ENCODE peak calls at places on chromosomes 11 and 22, in eight cellular contexts. C, U, A, R, X, V, H and W are unnamed samples.

GRCh38 chr22:41687901-41688364 is 734 bp downstream of the SNU13 start:
- DNase-seq in R (peak), C (no peak), U (no peak), H (no peak), V (peak), X (no peak), A (no peak), W (peak)

GRCh38 chr11:129992161-129992944 is 10.3 kb downstream of the PRDM10 start:
- DNase-seq in R (peak), U (peak), A (peak), V (peak), H (peak), X (no peak), C (peak), W (peak)

GRCh38 chr11:6606471-6607189 is 3.1 kb downstream of the ILK start:
- DNase-seq in H (peak), V (peak), A (peak), C (peak), X (peak), R (peak), U (peak), W (peak)

GRCh38 chr22:25070870-25071465 is 118.5 kb downstream of the KIAA1671 start:
- DNase-seq in H (no peak), V (no peak), R (no peak), C (no peak), U (no peak), X (no peak), A (no peak), W (no peak)

GRCh38 chr22:30695871-30696655 is 1.4 kb downstream of the OSBP2 start:
- DNase-seq in R (no peak), A (no peak), H (no peak), C (no peak), X (no peak), U (no peak), V (no peak), W (no peak)

GRCh38 chr11:8720376-8720775 is 37.8 kb downstream of the RPL27A start:
- DNase-seq in V (no peak), U (no peak), X (no peak), C (peak), R (no peak), A (no peak), H (no peak), W (no peak)

GRCh38 chr11:76495017-76495416 is 50.2 kb downstream of the EMSY start:
- DNase-seq in U (no peak), R (no peak), X (no peak), C (no peak), V (no peak), A (no peak), H (no peak), W (no peak)

GRCh38 chr11:3808846-3809623 is 675 bp downstream of the PGAP2 start:
- DNase-seq in V (peak), C (peak), H (peak), X (no peak), U (peak), A (no peak), R (peak), W (peak)

GRCh38 chr22:35043251-35043931 is 22.6 kb upstream of the ISX start:
- DNase-seq in C (no peak), A (no peak), V (no peak), X (no peak), U (no peak), R (peak), H (no peak), W (no peak)

GRCh38 chr11:79438631-79439429 is 2.0 kb downstream of the TENM4 start:
- DNase-seq in U (no peak), C (no peak), A (no peak), H (no peak), X (peak), V (no peak), R (peak), W (no peak)

GRCh38 chr11:105070221-105070789 is 25.2 kb upstream of the CARD16 start:
- DNase-seq in A (no peak), U (no peak), R (no peak), X (no peak), H (no peak), V (no peak), C (no peak), W (no peak)

GRCh38 chr22:50276143-50276542 is 6.0 kb upstream of the MAPK11 start:
- DNase-seq in R (peak), H (peak), X (peak), U (peak), V (peak), C (peak), A (no peak), W (peak)

GRCh38 chr11:100687032-100687629 is at the start of gene ARHGAP42:
- DNase-seq in U (peak), V (peak), C (peak), R (peak), H (peak), X (peak), A (no peak), W (peak)

GRCh38 chr11:17272823-17273222 is 3.7 kb upstream of the NUCB2 start:
- DNase-seq in U (no peak), A (no peak), V (no peak), X (no peak), R (no peak), C (no peak), H (no peak), W (no peak)

GRCh38 chr11:109423114-109423859 is 1.3 kb downstream of the C11orf87 start:
- DNase-seq in X (no peak), H (no peak), A (no peak), V (peak), C (no peak), R (no peak), U (no peak), W (peak)

GRCh38 chr22:24894998-24895397 is 51.5 kb downstream of the LHFPL7 start:
- DNase-seq in R (peak), V (peak), A (peak), X (peak), U (peak), C (peak), H (peak), W (peak)

GRCh38 chr11:15605094-15605493 is 490.4 kb downstream of the INSC start:
- DNase-seq in R (no peak), A (no peak), C (peak), U (no peak), H (no peak), V (no peak), X (no peak), W (no peak)

GRCh38 chr11:83922318-83922717 is 636.2 kb upstream of the CCDC90B start:
- DNase-seq in X (no peak), V (no peak), C (no peak), H (no peak), U (no peak), R (no peak), A (no peak), W (no peak)

GRCh38 chr11:27456140-27456801 is 16.3 kb downstream of the LGR4 start:
- DNase-seq in V (peak), A (no peak), X (no peak), C (no peak), R (no peak), U (peak), H (no peak), W (no peak)

GRCh38 chr11:129189646-129190045 is 2.5 kb downstream of the ARHGAP32 start:
- DNase-seq in H (no peak), X (no peak), V (no peak), C (no peak), U (no peak), R (no peak), A (no peak), W (no peak)

GRCh38 chr11:68270334-68271022 is 1.3 kb downstream of the C11orf24 start:
- DNase-seq in R (peak), V (no peak), H (no peak), X (no peak), A (no peak), U (peak), C (no peak), W (no peak)

GRCh38 chr11:68269414-68270081 is 2.2 kb downstream of the C11orf24 start:
- DNase-seq in U (peak), V (no peak), R (no peak), H (no peak), X (no peak), A (no peak), C (no peak), W (no peak)

GRCh38 chr11:68271023-68271780 is 571 bp downstream of the C11orf24 start:
- DNase-seq in X (peak), R (peak), V (peak), A (peak), U (peak), H (no peak), C (peak), W (no peak)

GRCh38 chr11:68273056-68273738 is 1.4 kb upstream of the C11orf24 start:
- DNase-seq in A (no peak), X (no peak), V (no peak), U (no peak), H (no peak), R (no peak), C (no peak), W (no peak)

DNA sequence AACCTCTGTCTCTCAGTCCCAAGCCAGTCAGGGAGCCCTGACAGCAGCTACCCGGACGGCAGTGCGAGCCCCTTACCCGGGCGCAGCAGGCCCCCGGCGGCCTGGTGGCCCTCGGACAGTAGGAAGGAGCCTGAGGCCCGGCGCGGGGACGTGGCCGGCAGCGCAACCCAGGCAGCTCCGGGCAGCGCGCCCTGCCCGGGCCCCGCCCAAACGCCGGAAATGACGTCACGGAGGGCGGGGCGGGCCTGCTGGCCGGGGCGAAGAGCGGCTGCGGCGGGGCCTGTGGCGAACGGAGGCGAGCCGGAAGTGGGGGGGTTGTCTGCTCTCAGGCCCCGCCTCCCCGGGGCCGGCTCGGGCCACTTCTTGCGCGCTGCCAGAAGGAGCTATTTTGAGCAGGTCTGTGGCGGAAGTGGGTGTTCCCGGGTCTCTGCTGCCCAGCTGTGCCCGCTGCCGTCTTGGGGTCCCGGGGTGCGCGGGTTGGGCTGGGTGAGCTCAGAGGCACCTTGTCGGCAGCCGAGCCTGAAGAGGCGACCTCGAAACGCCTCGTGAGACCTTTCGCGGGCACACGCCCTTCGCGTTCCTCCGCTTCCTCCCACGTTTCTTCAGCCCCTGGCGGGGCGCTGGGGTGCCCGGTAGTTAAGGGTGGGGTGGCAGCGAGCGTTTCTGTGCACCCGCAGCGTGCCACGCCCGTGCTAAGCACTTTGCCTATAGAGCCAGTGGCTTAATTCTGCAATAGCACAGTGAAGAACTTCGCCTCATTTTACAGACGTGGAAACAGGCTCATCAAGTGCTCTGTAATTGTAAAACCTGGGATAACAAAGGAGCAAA is at the start of gene C11orf24:
- DNase-seq in C (peak), H (peak), A (peak), X (peak), V (peak), U (peak), R (peak), W (peak)
- TF ChIP-seq CTCF in C (no peak), H (no peak), A (no peak), X (peak), V (no peak), U (no peak), R (no peak), W (peak)

GRCh38 chr22:26662160-26662559 is 4.8 kb downstream of the MIAT start:
- DNase-seq in V (no peak), R (no peak), X (no peak), C (no peak), A (no peak), U (no peak), H (no peak), W (no peak)

GRCh38 chr22:26656896-26657851 is at the start of gene MIAT:
- DNase-seq in R (peak), X (no peak), U (no peak), C (peak), A (no peak), V (no peak), H (no peak), W (peak)

GRCh38 chr22:26658161-26658560 is 773 bp downstream of the MIAT start:
- DNase-seq in A (no peak), R (no peak), C (no peak), U (no peak), V (no peak), X (no peak), H (no peak), W (no peak)

GRCh38 chr22:26660961-26661578 is 3.7 kb downstream of the MIAT start:
- DNase-seq in V (no peak), H (no peak), C (no peak), A (no peak), X (no peak), U (no peak), R (no peak), W (no peak)

DNA sequence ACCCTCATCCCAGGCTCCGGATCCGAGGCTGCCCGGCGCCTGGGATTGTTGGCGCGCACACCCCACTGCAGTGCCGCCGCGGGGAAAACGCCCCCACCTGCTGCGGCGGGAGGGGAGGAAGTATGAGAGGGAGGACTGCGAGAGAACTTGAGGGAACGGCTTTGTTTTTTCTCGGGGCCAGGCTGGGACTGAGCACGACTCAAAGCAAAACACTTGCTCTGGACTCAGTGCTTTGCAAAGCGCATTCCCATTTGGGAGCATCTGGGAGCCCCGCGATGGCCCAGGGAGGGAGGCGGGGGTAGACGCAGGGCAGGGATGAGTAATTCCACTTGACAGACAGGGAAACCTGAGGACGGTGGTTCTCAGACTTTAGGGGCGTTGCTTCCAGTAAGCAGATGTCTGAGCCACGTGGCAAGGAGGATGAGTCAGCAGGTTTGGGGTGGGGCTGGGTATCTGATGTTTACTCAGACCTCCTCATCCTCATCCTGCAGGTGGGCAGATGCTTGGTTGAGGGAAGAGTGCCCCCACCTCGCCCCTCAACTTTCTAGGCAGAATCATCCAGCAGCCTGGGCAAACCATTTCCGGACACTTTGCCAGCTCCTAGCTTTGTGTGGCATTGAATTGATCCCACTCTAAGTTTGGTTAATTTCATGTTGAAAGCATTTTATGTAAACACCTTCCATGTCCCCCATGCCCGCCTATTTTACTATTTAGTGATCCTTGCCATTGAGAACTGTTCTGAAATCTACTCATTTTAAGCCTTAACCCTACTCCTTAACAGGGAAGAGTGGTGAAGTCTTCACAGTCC is 1.5 kb downstream of the MIAT start:
- DNase-seq in X (no peak), H (peak), A (peak), U (no peak), V (peak), C (peak), R (peak), W (peak)
- TF ChIP-seq POLR2AphosphoS5 in X (peak), H (no peak), A (no peak), U (no peak), V (no peak), C (no peak), R (no peak), W (peak)

DNA sequence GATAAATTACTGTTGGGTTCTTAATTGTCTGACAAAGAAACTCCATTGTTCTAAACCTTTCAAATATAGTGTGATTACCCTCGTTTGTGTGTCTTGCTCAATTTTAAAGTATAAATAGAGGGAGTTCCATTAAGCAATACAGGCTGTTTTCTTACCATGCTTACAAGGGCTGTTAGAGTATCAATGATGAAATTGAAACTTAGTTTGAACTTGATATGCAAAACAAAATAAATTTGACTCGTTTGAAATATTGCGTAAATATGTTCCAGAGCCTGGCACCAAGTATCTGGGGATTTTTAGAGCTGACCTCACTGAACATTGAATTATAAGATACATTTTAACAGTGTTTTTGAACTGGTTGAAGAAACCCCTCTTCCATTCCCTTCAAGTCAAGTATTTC is 31.7 kb downstream of the TEAD1 start:
- DNase-seq in U (no peak), C (no peak), R (no peak), A (no peak), H (no peak), X (no peak), V (no peak), W (no peak)
- TF ChIP-seq POLR2A in U (no peak), C (no peak), R (no peak), A (no peak), H (no peak), X (no peak), V (no peak), W (no peak)

GRCh38 chr22:37735054-37735453 is 38.2 kb downstream of the TRIOBP start:
- DNase-seq in A (no peak), U (peak), V (no peak), H (no peak), R (no peak), C (peak), X (peak), W (peak)
- TF ChIP-seq CTCF in A (no peak), U (peak), V (peak), H (no peak), R (peak), C (no peak), X (no peak), W (peak)

DNA sequence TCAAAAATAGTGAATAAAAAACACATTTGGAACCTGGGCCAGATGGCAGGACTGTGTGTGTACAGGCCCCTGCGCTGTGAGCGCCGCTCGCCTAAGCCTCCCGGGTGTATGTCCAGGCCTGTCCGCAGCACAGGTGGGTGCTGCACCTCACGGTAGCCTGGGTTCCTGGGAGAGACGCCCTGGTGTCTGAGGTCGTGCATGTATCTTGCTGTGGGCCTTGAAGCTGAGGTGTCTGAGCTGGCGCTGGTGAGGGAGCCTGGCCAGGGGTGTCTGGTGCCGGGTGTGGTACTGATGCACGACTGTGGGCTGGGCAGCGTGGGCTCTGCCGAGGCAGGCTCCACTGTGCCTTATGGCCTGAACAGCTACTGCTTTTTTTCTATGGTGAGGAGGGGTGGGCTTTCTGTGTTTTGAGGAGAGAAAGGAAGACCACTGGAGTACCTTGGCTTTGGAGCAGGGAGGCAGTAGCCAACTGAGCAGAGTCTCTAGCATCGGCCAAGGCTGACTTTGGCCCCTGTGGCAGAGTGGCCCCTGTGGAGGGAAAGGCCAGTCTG is 4.2 kb upstream of the ZDHHC8 start:
- DNase-seq in A (no peak), X (no peak), V (no peak), C (no peak), U (no peak), R (no peak), H (no peak), W (peak)
- TF ChIP-seq POLR2AphosphoS5 in A (no peak), X (no peak), V (no peak), C (no peak), U (no peak), R (no peak), H (no peak), W (no peak)

GRCh38 chr11:111352935-111353695 is 26.0 kb downstream of the POU2AF1 start:
- DNase-seq in H (peak), A (peak), X (no peak), V (no peak), U (no peak), R (peak), C (peak), W (no peak)

GRCh38 chr11:111354601-111354891 is 24.5 kb downstream of the POU2AF1 start:
- DNase-seq in X (no peak), V (no peak), R (no peak), A (no peak), C (no peak), H (no peak), U (no peak), W (no peak)

GRCh38 chr11:111355101-111355500 is 24.0 kb downstream of the POU2AF1 start:
- DNase-seq in U (no peak), H (no peak), X (no peak), V (no peak), A (no peak), R (no peak), C (no peak), W (no peak)

GRCh38 chr11:111352235-111352746 is 26.8 kb downstream of the POU2AF1 start:
- DNase-seq in X (no peak), V (no peak), U (no peak), R (no peak), A (no peak), H (no peak), C (peak), W (no peak)

GRCh38 chr11:111353776-111354600 is 25.1 kb downstream of the POU2AF1 start:
- DNase-seq in X (no peak), U (no peak), H (no peak), C (no peak), A (no peak), R (no peak), V (no peak), W (no peak)
- TF ChIP-seq POLR2A in X (no peak), U (no peak), H (no peak), C (no peak), A (no peak), R (no peak), V (no peak), W (no peak)

GRCh38 chr11:114607753-114608459 is 12.3 kb upstream of the NXPE4 start:
- DNase-seq in V (no peak), U (no peak), A (no peak), H (no peak), C (no peak), X (no peak), R (no peak), W (no peak)

GRCh38 chr11:114604886-114605285 is 9.3 kb upstream of the NXPE4 start:
- DNase-seq in V (no peak), R (no peak), H (no peak), A (no peak), X (no peak), C (no peak), U (no peak), W (no peak)

GRCh38 chr11:114604179-114604813 is 8.7 kb upstream of the NXPE4 start:
- DNase-seq in U (no peak), R (no peak), X (no peak), H (no peak), V (no peak), A (no peak), C (no peak), W (no peak)

GRCh38 chr11:114605370-114605769 is 9.8 kb upstream of the NXPE4 start:
- DNase-seq in U (no peak), X (no peak), V (no peak), R (no peak), C (no peak), A (no peak), H (no peak), W (no peak)

GRCh38 chr11:114606003-114606801 is 10.6 kb upstream of the NXPE4 start:
- DNase-seq in V (no peak), R (no peak), U (no peak), X (no peak), H (no peak), A (no peak), C (no peak), W (no peak)
- TF ChIP-seq CTCF in V (no peak), R (no peak), U (no peak), X (no peak), H (no peak), A (no peak), C (no peak), W (peak)